ENCODE peak calls at places on chromosome 18, in six cellular contexts. L is Right ventricle myocardium inferior; Y is T-helper 1 cell; S is T-helper 2 cell; V is stimulated activated CD4-positive, alpha-beta T cell treated with anti-CD3 and anti-CD28 coated beads, TNF-alpha, amount 100 ng/mL, for 24 hours; E is DMS153. X is an unnamed sample.
A peak's percentile ranks its signal among the peaks of the same experiment; 100 is the strongest.

GRCh38 chr18:4391859-4392258 is 63.2 kb downstream of the DLGAP1 start:
- DNase-seq in E (no peak), S (no peak), Y (no peak), L (no peak), V (no peak), X (no peak)

GRCh38 chr18:1213126-1213525 is 308.5 kb downstream of the ADCYAP1 start:
- DNase-seq in S (no peak), E (no peak), L (no peak), V (no peak), Y (no peak), X (no peak)

GRCh38 chr18:46276736-46277135 is 172.6 kb downstream of the HAUS1 start:
- DNase-seq in L (no peak), V (no peak), Y (no peak), S (no peak), E (no peak), X (no peak)

GRCh38 chr18:76468345-76469275 is 26.4 kb downstream of the ZNF516 start:
- DNase-seq in V (no peak), E (no peak), S (no peak), Y (no peak), L (peak; percentile 88), X (no peak)

GRCh38 chr18:51890762-51891161 is 449.2 kb upstream of the DCC start:
- DNase-seq in S (no peak), L (no peak), E (peak; percentile 55), Y (no peak), V (no peak), X (no peak)

GRCh38 chr18:10475633-10476388 is 21.4 kb downstream of the APCDD1 start:
- DNase-seq in V (no peak), E (no peak), L (no peak), S (no peak), Y (no peak), X (no peak)

GRCh38 chr18:79725486-79725885 is 45.9 kb downstream of the CTDP1 start:
- DNase-seq in E (no peak), S (no peak), V (no peak), L (no peak), Y (no peak), X (no peak)

GRCh38 chr18:44943201-44943881 is 262.7 kb downstream of the SETBP1 start:
- DNase-seq in E (no peak), L (no peak), V (no peak), Y (no peak), S (no peak), X (no peak)

GRCh38 chr18:47254341-47254939 is 3.0 kb upstream of the SKOR2 start:
- DNase-seq in Y (no peak), V (no peak), E (no peak), S (peak; percentile 32), L (no peak), X (no peak)

GRCh38 chr18:67217551-67218166 is 298.9 kb downstream of the DSEL start:
- DNase-seq in S (peak; percentile 68), V (no peak), L (no peak), Y (no peak), E (no peak), X (peak; percentile 54)

GRCh38 chr18:24878289-24878688 is 417.9 kb downstream of the HRH4 start:
- DNase-seq in L (no peak), S (no peak), V (no peak), Y (no peak), E (no peak), X (no peak)

GRCh38 chr18:74063023-74063422 is 84.6 kb downstream of the FBXO15 start:
- DNase-seq in S (peak; percentile 12), E (no peak), Y (no peak), V (no peak), L (no peak), X (no peak)

GRCh38 chr18:6960656-6961055 is 156.9 kb downstream of the LAMA1 start:
- DNase-seq in E (no peak), L (no peak), S (no peak), V (no peak), Y (no peak), X (no peak)

GRCh38 chr18:41538751-41539150 is 416.3 kb upstream of the PIK3C3 start:
- DNase-seq in S (no peak), L (no peak), Y (no peak), E (no peak), V (no peak), X (no peak)

GRCh38 chr18:36199691-36200295 is 12.5 kb downstream of the MOCOS start:
- DNase-seq in L (no peak), V (no peak), S (no peak), Y (no peak), E (no peak), X (no peak)

GRCh38 chr18:36328916-36329315 is 31.4 kb downstream of the FHOD3 start:
- DNase-seq in L (no peak), V (no peak), E (no peak), Y (no peak), S (no peak), X (no peak)

GRCh38 chr18:79884296-79884962 is 67.0 kb downstream of the SLC66A2 start:
- DNase-seq in Y (no peak), V (no peak), L (peak; percentile 35), E (no peak), S (no peak), X (no peak)

GRCh38 chr18:69250305-69251151 is 150.2 kb upstream of the DOK6 start:
- DNase-seq in V (no peak), Y (no peak), S (no peak), E (no peak), L (no peak), X (no peak)

GRCh38 chr18:67864677-67865340 is 348.3 kb upstream of the DSEL start:
- DNase-seq in S (no peak), V (no peak), E (no peak), L (no peak), Y (no peak), X (no peak)

GRCh38 chr18:74392323-74392722 is 64.8 kb downstream of the DIPK1C start:
- DNase-seq in V (no peak), S (no peak), L (no peak), E (no peak), Y (no peak), X (no peak)

GRCh38 chr18:9987931-9988330 is 74.1 kb downstream of the VAPA start:
- DNase-seq in L (no peak), Y (no peak), V (no peak), E (peak; percentile 51), S (no peak), X (no peak)

GRCh38 chr18:29176681-29177080 is 999.8 kb upstream of the CDH2 start:
- DNase-seq in L (no peak), Y (no peak), S (no peak), E (no peak), V (no peak), X (no peak)

GRCh38 chr18:980586-980985 is 75.9 kb downstream of the ADCYAP1 start:
- DNase-seq in V (no peak), S (no peak), E (no peak), Y (no peak), L (no peak), X (no peak)

GRCh38 chr18:74196220-74197119 is 48.1 kb downstream of the TIMM21 start:
- DNase-seq in E (peak; percentile 73), S (peak; percentile 73), L (no peak), V (peak; percentile 17), Y (no peak), X (peak; percentile 29)

GRCh38 chr18:76519156-76519549 is 24.1 kb upstream of the ZNF516 start:
- DNase-seq in L (no peak), Y (no peak), E (peak; percentile 24), S (no peak), V (no peak), X (no peak)

GRCh38 chr18:3798032-3798431 is 348.1 kb downstream of the TGIF1 start:
- DNase-seq in Y (no peak), S (no peak), V (no peak), L (no peak), E (no peak), X (no peak)

GRCh38 chr18:76968073-76968472 is 145.7 kb downstream of the ZNF236 start:
- DNase-seq in S (no peak), E (no peak), L (no peak), Y (no peak), V (no peak), X (no peak)

GRCh38 chr18:7388752-7389151 is 157.9 kb downstream of the LRRC30 start:
- DNase-seq in L (no peak), Y (no peak), V (no peak), E (no peak), S (no peak), X (no peak)

GRCh38 chr18:57748770-57749603 is 54.1 kb downstream of the ATP8B1 start:
- DNase-seq in V (no peak), E (peak; percentile 74), Y (no peak), L (no peak), S (no peak), X (no peak)

GRCh38 chr18:8045160-8045885 is 478.2 kb downstream of the PTPRM start:
- DNase-seq in V (no peak), E (no peak), S (no peak), L (no peak), Y (no peak), X (no peak)

X was measured in effector memory CD8-positive, alpha-beta T cell.